ENCODE peak calls at places on chromosomes 4 and X, in nine cellular contexts. L, W, Z, C, R, K, I, Q and S are unnamed samples.

GRCh38 chr4:4866124-4866832 is 6.8 kb downstream of the MSX1 start:
- DNase-seq in Z (no peak), K (no peak), W (no peak), L (no peak), C (peak; percentile 83), R (no peak), Q (no peak), I (no peak), S (no peak)

GRCh38 chr4:13527192-13527982 is 16.9 kb downstream of the NKX3-2 start:
- DNase-seq in Z (no peak), K (no peak), C (peak; percentile 78), L (no peak), W (no peak), Q (no peak), R (no peak), I (no peak), S (no peak)

GRCh38 chr4:6689506-6689960 is 4.1 kb upstream of the S100P start:
- DNase-seq in W (no peak), L (no peak), K (peak; percentile 75), R (no peak), Z (no peak), Q (no peak), C (no peak), I (no peak), S (peak; percentile 45)

GRCh38 chr4:138669479-138670165 is 346.0 kb upstream of the NOCT start:
- DNase-seq in R (no peak), K (no peak), Z (no peak), W (no peak), Q (no peak), C (no peak), I (no peak), L (no peak), S (no peak)

GRCh38 chrX:107675823-107676555 is 47.7 kb downstream of the PRPS1 start:
- DNase-seq in L (no peak), I (no peak), K (no peak), Q (peak; percentile 55), C (peak; percentile 85), Z (no peak), R (no peak), W (no peak), S (peak; percentile 93)

GRCh38 chr4:153683763-153684181 is 308 bp upstream of the TLR2 start:
- DNase-seq in C (no peak), W (peak; percentile 63), I (no peak), L (no peak), Q (no peak), K (no peak), Z (no peak), R (no peak), S (no peak)

GRCh38 chr4:3192188-3192587 is 56.8 kb upstream of the MSANTD1 start:
- DNase-seq in I (no peak), K (no peak), W (no peak), Q (no peak), Z (no peak), C (peak; percentile 42), R (no peak), L (no peak), S (no peak)

GRCh38 chrX:292900-293897 is 12.0 kb downstream of the PLCXD1 start:
- DNase-seq in I (peak; percentile 10), C (peak; percentile 67), Q (peak; percentile 36), L (no peak), R (no peak), W (peak; percentile 9), K (peak; percentile 22), Z (no peak), S (no peak)

GRCh38 chr4:114597410-114598115 is 1.0 kb upstream of the UGT8 start:
- DNase-seq in C (no peak), L (no peak), R (no peak), W (no peak), Z (no peak), I (peak; percentile 44), K (peak; percentile 47), Q (no peak), S (no peak)

GRCh38 chr4:114599231-114600065 is 841 bp downstream of the UGT8 start:
- DNase-seq in Q (no peak), L (no peak), K (peak; percentile 43), C (peak; percentile 86), W (peak; percentile 48), I (peak; percentile 46), Z (peak; percentile 55), R (no peak), S (no peak)

GRCh38 chr4:114600066-114600552 is 1.5 kb downstream of the UGT8 start:
- DNase-seq in I (no peak), L (no peak), Z (no peak), Q (no peak), W (no peak), C (no peak), K (no peak), R (no peak), S (no peak)

GRCh38 chr4:114600672-114601071 is 2.1 kb downstream of the UGT8 start:
- DNase-seq in I (no peak), Q (no peak), Z (no peak), K (no peak), L (no peak), W (no peak), R (no peak), C (no peak), S (no peak)

DNA sequence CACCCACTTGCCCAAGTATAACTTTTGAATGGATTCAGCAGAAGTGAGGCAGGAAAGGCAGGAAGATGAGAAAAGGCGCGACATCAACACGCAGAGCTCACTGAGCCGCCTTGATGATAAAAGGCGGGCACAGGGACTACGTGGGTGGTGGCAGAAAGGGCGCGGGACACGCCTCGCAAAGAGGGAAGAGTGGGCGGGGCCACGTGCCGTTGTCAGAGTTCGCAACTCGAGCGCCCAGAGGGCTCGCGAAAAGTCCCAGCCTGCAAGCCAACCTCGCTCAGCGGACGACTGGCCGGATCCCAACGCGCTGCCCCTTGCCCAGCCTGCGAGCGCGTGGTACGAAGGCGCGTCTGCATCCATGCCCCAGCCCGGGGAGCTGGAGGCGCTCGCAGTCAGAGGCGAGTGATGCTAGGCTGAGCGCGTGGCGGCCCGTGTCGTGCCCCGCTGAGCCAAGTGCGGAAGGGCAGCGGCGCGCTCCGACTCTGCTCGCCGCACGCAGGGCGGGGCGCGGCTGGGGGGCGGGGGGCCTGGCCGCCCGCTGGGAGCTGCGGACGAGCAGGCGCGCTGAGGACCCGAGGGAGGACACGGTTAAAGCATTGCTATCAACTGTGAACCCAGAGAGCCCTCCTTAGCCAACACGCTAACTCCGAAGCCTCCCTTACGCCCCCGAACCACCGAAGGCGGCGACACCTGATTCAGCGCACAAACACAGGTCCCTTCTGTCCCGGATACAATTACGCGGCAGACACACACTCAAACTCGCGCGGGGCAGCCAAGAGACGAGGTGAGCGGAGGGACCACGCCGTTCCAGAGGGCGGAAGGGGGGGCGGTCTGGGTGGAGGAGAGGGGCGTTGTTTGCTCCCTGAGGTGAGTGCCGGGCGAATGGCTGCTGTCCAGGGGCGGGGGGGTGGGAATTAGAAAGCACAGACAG is at the start of gene UGT8:
- DNase-seq in Z (peak; percentile 89), W (peak; percentile 71), C (no peak), R (no peak), I (peak; percentile 85), Q (peak; percentile 47), L (peak; percentile 16), K (peak; percentile 86), S (peak; percentile 8)
- TF ChIP-seq POLR2A in Z (peak; percentile 80), W (no peak), C (no peak), R (no peak), I (peak; percentile 51), Q (no peak), L (peak; percentile 34), K (no peak), S (no peak)

GRCh38 chr4:127880764-127881564 is at the start of gene PLK4:
- DNase-seq in Z (peak; percentile 92), C (peak; percentile 99), W (peak; percentile 97), I (peak; percentile 95), R (peak; percentile 99), L (peak; percentile 83), K (peak; percentile 95), Q (peak; percentile 98), S (peak; percentile 96)
- TF ChIP-seq POLR2A in Z (peak; percentile 1), C (no peak), W (no peak), I (no peak), R (no peak), L (no peak), K (no peak), Q (no peak), S (peak; percentile 72)

GRCh38 chrX:47583240-47583861 is 1.1 kb downstream of the TIMP1 start:
- DNase-seq in C (peak; percentile 83), Z (no peak), L (no peak), R (peak; percentile 10), I (no peak), W (no peak), Q (no peak), K (no peak), S (no peak)

GRCh38 chrX:47584714-47585113 is 2.5 kb downstream of the TIMP1 start:
- DNase-seq in W (no peak), I (no peak), C (no peak), Z (no peak), L (no peak), K (no peak), Q (no peak), R (no peak), S (no peak)

GRCh38 chrX:47579537-47579936 is 2.7 kb upstream of the TIMP1 start:
- DNase-seq in Q (no peak), Z (no peak), K (no peak), W (no peak), I (no peak), L (no peak), R (peak; percentile 90), C (no peak), S (peak; percentile 64)

GRCh38 chrX:47585273-47585672 is 3.0 kb downstream of the TIMP1 start:
- DNase-seq in W (no peak), Q (no peak), L (no peak), K (no peak), R (no peak), Z (no peak), I (no peak), C (peak; percentile 81), S (no peak)

GRCh38 chrX:47581731-47582647 is at the start of gene TIMP1:
- DNase-seq in C (peak; percentile 97), R (peak; percentile 96), I (peak; percentile 58), K (peak; percentile 71), Q (peak; percentile 73), W (peak; percentile 91), Z (peak; percentile 71), L (peak; percentile 79), S (peak; percentile 97)
- TF ChIP-seq POLR2A in C (no peak), R (no peak), I (no peak), K (no peak), Q (peak; percentile 36), W (no peak), Z (no peak), L (peak; percentile 62), S (peak; percentile 48)

GRCh38 chrX:123854329-123854728 is 5.5 kb upstream of the XIAP start:
- DNase-seq in K (no peak), W (no peak), I (no peak), Q (no peak), R (no peak), C (no peak), Z (no peak), L (no peak), S (no peak)

GRCh38 chrX:123860983-123861382 is 1.1 kb downstream of the XIAP start:
- DNase-seq in Z (no peak), R (no peak), Q (no peak), L (no peak), I (no peak), K (no peak), W (no peak), C (no peak), S (no peak)

GRCh38 chrX:123859409-123859827 is 435 bp upstream of the XIAP start:
- DNase-seq in W (peak; percentile 85), I (peak; percentile 78), Q (peak; percentile 76), L (peak; percentile 24), K (peak; percentile 76), Z (peak; percentile 60), R (peak; percentile 92), C (peak; percentile 92), S (no peak)

GRCh38 chrX:123860506-123860840 is 620 bp downstream of the XIAP start:
- DNase-seq in K (peak; percentile 38), C (no peak), L (no peak), I (no peak), W (peak; percentile 19), Z (peak; percentile 42), R (no peak), Q (no peak), S (peak; percentile 59)

GRCh38 chrX:123859828-123860505 is at the start of gene XIAP:
- DNase-seq in L (peak; percentile 43), K (peak; percentile 80), Z (peak; percentile 54), R (peak; percentile 92), C (peak; percentile 94), W (peak; percentile 77), I (peak; percentile 82), Q (peak; percentile 85), S (peak; percentile 89)
- TF ChIP-seq POLR2A in L (peak; percentile 50), K (peak; percentile 8), Z (peak; percentile 67), R (no peak), C (no peak), W (no peak), I (peak; percentile 71), Q (peak; percentile 47), S (no peak)